ENCODE peak calls at places on chromosomes 13 and 19, in ten cellular contexts. One of them, this sample, is unnamed.

GRCh38 chr19:940591-941291 is 14.9 kb downstream of the ARID3A start:
- DNase-seq in LoVo: peak; percentile 94
- DNase-seq in Panc1: no peak
- DNase-seq in mesothelial cell of epicardium: no peak
- DNase-seq in kidney glomerular epithelial cell: no peak
- DNase-seq in Calu3: peak; percentile 86
- DNase-seq in naive thymus-derived CD4-positive, alpha-beta T cell: peak; percentile 40
- DNase-seq in GM04504: no peak
- DNase-seq in activated T-helper 1 cell treated with anti-CD3 and anti-CD28 coated beads, Interleukin-2, amount 50 U/mL, for 16 hours: peak; percentile 54
- DNase-seq in stomach: peak; percentile 92
- DNase-seq in this sample: peak; percentile 61

GRCh38 chr19:10036601-10037071 is 23.4 kb downstream of the RDH8 start:
- DNase-seq in mesothelial cell of epicardium: no peak
- DNase-seq in Panc1: no peak
- DNase-seq in naive thymus-derived CD4-positive, alpha-beta T cell: no peak
- DNase-seq in activated T-helper 1 cell treated with anti-CD3 and anti-CD28 coated beads, Interleukin-2, amount 50 U/mL, for 16 hours: no peak
- DNase-seq in Calu3: peak; percentile 22
- DNase-seq in stomach: no peak
- DNase-seq in GM04504: no peak
- DNase-seq in kidney glomerular epithelial cell: no peak
- DNase-seq in LoVo: peak; percentile 70
- DNase-seq in this sample: no peak

GRCh38 chr19:869245-870177 is 10.0 kb downstream of the CFD start:
- DNase-seq in naive thymus-derived CD4-positive, alpha-beta T cell: no peak
- DNase-seq in kidney glomerular epithelial cell: no peak
- DNase-seq in LoVo: peak; percentile 27
- DNase-seq in GM04504: peak; percentile 92
- DNase-seq in stomach: no peak
- DNase-seq in mesothelial cell of epicardium: no peak
- DNase-seq in Calu3: peak; percentile 64
- DNase-seq in activated T-helper 1 cell treated with anti-CD3 and anti-CD28 coated beads, Interleukin-2, amount 50 U/mL, for 16 hours: no peak
- DNase-seq in Panc1: no peak
- DNase-seq in this sample: no peak

GRCh38 chr13:102726430-102726829 is 31.6 kb upstream of the METTL21C start:
- DNase-seq in activated T-helper 1 cell treated with anti-CD3 and anti-CD28 coated beads, Interleukin-2, amount 50 U/mL, for 16 hours: no peak
- DNase-seq in GM04504: no peak
- DNase-seq in Calu3: no peak
- DNase-seq in kidney glomerular epithelial cell: no peak
- DNase-seq in mesothelial cell of epicardium: no peak
- DNase-seq in stomach: no peak
- DNase-seq in LoVo: no peak
- DNase-seq in Panc1: no peak
- DNase-seq in naive thymus-derived CD4-positive, alpha-beta T cell: no peak
- DNase-seq in this sample: no peak

GRCh38 chr19:48308695-48309586 is 16.4 kb upstream of the EMP3 start:
- DNase-seq in kidney glomerular epithelial cell: no peak
- DNase-seq in mesothelial cell of epicardium: no peak
- DNase-seq in LoVo: no peak
- DNase-seq in stomach: no peak
- DNase-seq in Calu3: no peak
- DNase-seq in naive thymus-derived CD4-positive, alpha-beta T cell: no peak
- DNase-seq in GM04504: no peak
- DNase-seq in Panc1: no peak
- DNase-seq in activated T-helper 1 cell treated with anti-CD3 and anti-CD28 coated beads, Interleukin-2, amount 50 U/mL, for 16 hours: no peak
- DNase-seq in this sample: no peak

GRCh38 chr19:45408830-45409593 is 2.6 kb downstream of the POLR1G start:
- DNase-seq in GM04504: no peak
- DNase-seq in naive thymus-derived CD4-positive, alpha-beta T cell: no peak
- DNase-seq in Calu3: no peak
- DNase-seq in activated T-helper 1 cell treated with anti-CD3 and anti-CD28 coated beads, Interleukin-2, amount 50 U/mL, for 16 hours: no peak
- DNase-seq in stomach: no peak
- DNase-seq in Panc1: no peak
- DNase-seq in mesothelial cell of epicardium: no peak
- DNase-seq in kidney glomerular epithelial cell: no peak
- DNase-seq in LoVo: no peak
- DNase-seq in this sample: no peak

GRCh38 chr13:76991432-76991795 is 467 bp upstream of the CLN5 start:
- DNase-seq in LoVo: no peak
- DNase-seq in activated T-helper 1 cell treated with anti-CD3 and anti-CD28 coated beads, Interleukin-2, amount 50 U/mL, for 16 hours: peak; percentile 64
- DNase-seq in mesothelial cell of epicardium: no peak
- DNase-seq in GM04504: no peak
- DNase-seq in stomach: peak; percentile 42
- DNase-seq in Panc1: no peak
- DNase-seq in naive thymus-derived CD4-positive, alpha-beta T cell: no peak
- DNase-seq in kidney glomerular epithelial cell: no peak
- DNase-seq in Calu3: no peak
- DNase-seq in this sample: peak; percentile 73

GRCh38 chr13:95099541-95099940 is 201.7 kb downstream of the ABCC4 start:
- DNase-seq in LoVo: peak; percentile 26
- DNase-seq in mesothelial cell of epicardium: no peak
- DNase-seq in Panc1: peak; percentile 68
- DNase-seq in GM04504: no peak
- DNase-seq in naive thymus-derived CD4-positive, alpha-beta T cell: no peak
- DNase-seq in activated T-helper 1 cell treated with anti-CD3 and anti-CD28 coated beads, Interleukin-2, amount 50 U/mL, for 16 hours: no peak
- DNase-seq in stomach: peak; percentile 57
- DNase-seq in kidney glomerular epithelial cell: peak; percentile 71
- DNase-seq in Calu3: no peak
- DNase-seq in this sample: no peak

GRCh38 chr19:49771674-49772139 is 4.9 kb downstream of the AP2A1 start:
- DNase-seq in activated T-helper 1 cell treated with anti-CD3 and anti-CD28 coated beads, Interleukin-2, amount 50 U/mL, for 16 hours: no peak
- DNase-seq in Calu3: no peak
- DNase-seq in GM04504: no peak
- DNase-seq in kidney glomerular epithelial cell: no peak
- DNase-seq in naive thymus-derived CD4-positive, alpha-beta T cell: no peak
- DNase-seq in LoVo: no peak
- DNase-seq in stomach: no peak
- DNase-seq in Panc1: no peak
- DNase-seq in mesothelial cell of epicardium: no peak
- DNase-seq in this sample: no peak

GRCh38 chr19:5814123-5814839 is 9.4 kb downstream of the NRTN start:
- DNase-seq in mesothelial cell of epicardium: no peak
- DNase-seq in LoVo: no peak
- DNase-seq in stomach: no peak
- DNase-seq in naive thymus-derived CD4-positive, alpha-beta T cell: no peak
- DNase-seq in Panc1: no peak
- DNase-seq in GM04504: no peak
- DNase-seq in activated T-helper 1 cell treated with anti-CD3 and anti-CD28 coated beads, Interleukin-2, amount 50 U/mL, for 16 hours: no peak
- DNase-seq in kidney glomerular epithelial cell: no peak
- DNase-seq in Calu3: no peak
- DNase-seq in this sample: no peak

GRCh38 chr13:66656050-66656449 is 574.1 kb downstream of the PCDH9 start:
- DNase-seq in naive thymus-derived CD4-positive, alpha-beta T cell: no peak
- DNase-seq in LoVo: no peak
- DNase-seq in Calu3: no peak
- DNase-seq in kidney glomerular epithelial cell: no peak
- DNase-seq in GM04504: no peak
- DNase-seq in activated T-helper 1 cell treated with anti-CD3 and anti-CD28 coated beads, Interleukin-2, amount 50 U/mL, for 16 hours: no peak
- DNase-seq in stomach: no peak
- DNase-seq in Panc1: no peak
- DNase-seq in mesothelial cell of epicardium: no peak
- DNase-seq in this sample: no peak

GRCh38 chr19:7983286-7983950 is 22.0 kb downstream of the ELAVL1 start:
- DNase-seq in mesothelial cell of epicardium: no peak
- DNase-seq in LoVo: no peak
- DNase-seq in GM04504: no peak
- DNase-seq in stomach: no peak
- DNase-seq in naive thymus-derived CD4-positive, alpha-beta T cell: no peak
- DNase-seq in activated T-helper 1 cell treated with anti-CD3 and anti-CD28 coated beads, Interleukin-2, amount 50 U/mL, for 16 hours: no peak
- DNase-seq in Panc1: no peak
- DNase-seq in Calu3: no peak
- DNase-seq in kidney glomerular epithelial cell: no peak
- DNase-seq in this sample: no peak

GRCh38 chr19:47713046-47714021 is at the start of gene EHD2:
- DNase-seq in LoVo: peak; percentile 63
- DNase-seq in mesothelial cell of epicardium: peak; percentile 41
- DNase-seq in Calu3: peak; percentile 86
- DNase-seq in Panc1: no peak
- DNase-seq in activated T-helper 1 cell treated with anti-CD3 and anti-CD28 coated beads, Interleukin-2, amount 50 U/mL, for 16 hours: peak; percentile 27
- DNase-seq in stomach: peak; percentile 59
- DNase-seq in GM04504: peak; percentile 63
- DNase-seq in naive thymus-derived CD4-positive, alpha-beta T cell: no peak
- DNase-seq in kidney glomerular epithelial cell: peak; percentile 28
- DNase-seq in this sample: peak; percentile 17

GRCh38 chr19:3667037-3667638 is 33.1 kb downstream of the PIP5K1C start:
- DNase-seq in stomach: no peak
- DNase-seq in kidney glomerular epithelial cell: no peak
- DNase-seq in naive thymus-derived CD4-positive, alpha-beta T cell: no peak
- DNase-seq in GM04504: no peak
- DNase-seq in activated T-helper 1 cell treated with anti-CD3 and anti-CD28 coated beads, Interleukin-2, amount 50 U/mL, for 16 hours: no peak
- DNase-seq in Calu3: no peak
- DNase-seq in mesothelial cell of epicardium: no peak
- DNase-seq in Panc1: no peak
- DNase-seq in LoVo: no peak
- DNase-seq in this sample: no peak

GRCh38 chr19:18274776-18275356 is 614 bp upstream of the IQCN start:
- DNase-seq in GM04504: peak; percentile 83
- DNase-seq in naive thymus-derived CD4-positive, alpha-beta T cell: peak; percentile 34
- DNase-seq in LoVo: peak; percentile 89
- DNase-seq in mesothelial cell of epicardium: no peak
- DNase-seq in kidney glomerular epithelial cell: peak; percentile 52
- DNase-seq in activated T-helper 1 cell treated with anti-CD3 and anti-CD28 coated beads, Interleukin-2, amount 50 U/mL, for 16 hours: no peak
- DNase-seq in Panc1: no peak
- DNase-seq in stomach: peak; percentile 89
- DNase-seq in Calu3: peak; percentile 81
- DNase-seq in this sample: no peak

GRCh38 chr19:29942404-29943261 is 594 bp downstream of the URI1 start:
- DNase-seq in GM04504: no peak
- DNase-seq in mesothelial cell of epicardium: peak; percentile 30
- DNase-seq in stomach: peak; percentile 71
- DNase-seq in Calu3: peak; percentile 60
- DNase-seq in LoVo: peak; percentile 52
- DNase-seq in Panc1: no peak
- DNase-seq in activated T-helper 1 cell treated with anti-CD3 and anti-CD28 coated beads, Interleukin-2, amount 50 U/mL, for 16 hours: peak; percentile 60
- DNase-seq in naive thymus-derived CD4-positive, alpha-beta T cell: peak; percentile 66
- DNase-seq in kidney glomerular epithelial cell: no peak
- DNase-seq in this sample: peak; percentile 66

GRCh38 chr19:49445997-49446396 is 4.7 kb upstream of the SLC17A7 start:
- DNase-seq in naive thymus-derived CD4-positive, alpha-beta T cell: no peak
- DNase-seq in Panc1: no peak
- DNase-seq in LoVo: no peak
- DNase-seq in activated T-helper 1 cell treated with anti-CD3 and anti-CD28 coated beads, Interleukin-2, amount 50 U/mL, for 16 hours: no peak
- DNase-seq in stomach: no peak
- DNase-seq in mesothelial cell of epicardium: no peak
- DNase-seq in kidney glomerular epithelial cell: no peak
- DNase-seq in GM04504: no peak
- DNase-seq in Calu3: no peak
- DNase-seq in this sample: no peak

GRCh38 chr19:40822161-40822560 is 23.2 kb downstream of the EGLN2 start:
- DNase-seq in activated T-helper 1 cell treated with anti-CD3 and anti-CD28 coated beads, Interleukin-2, amount 50 U/mL, for 16 hours: no peak
- DNase-seq in LoVo: no peak
- DNase-seq in Panc1: no peak
- DNase-seq in mesothelial cell of epicardium: no peak
- DNase-seq in GM04504: no peak
- DNase-seq in stomach: peak; percentile 22
- DNase-seq in kidney glomerular epithelial cell: no peak
- DNase-seq in Calu3: no peak
- DNase-seq in naive thymus-derived CD4-positive, alpha-beta T cell: no peak
- DNase-seq in this sample: no peak

GRCh38 chr19:30441011-30441410 is 68.8 kb downstream of the ZNF536 start:
- DNase-seq in Panc1: no peak
- DNase-seq in LoVo: no peak
- DNase-seq in mesothelial cell of epicardium: no peak
- DNase-seq in naive thymus-derived CD4-positive, alpha-beta T cell: no peak
- DNase-seq in activated T-helper 1 cell treated with anti-CD3 and anti-CD28 coated beads, Interleukin-2, amount 50 U/mL, for 16 hours: no peak
- DNase-seq in stomach: no peak
- DNase-seq in GM04504: no peak
- DNase-seq in Calu3: no peak
- DNase-seq in kidney glomerular epithelial cell: peak; percentile 4
- DNase-seq in this sample: no peak

GRCh38 chr13:44732503-44733098 is 156.5 kb upstream of the TSC22D1 start:
- DNase-seq in kidney glomerular epithelial cell: no peak
- DNase-seq in mesothelial cell of epicardium: no peak
- DNase-seq in LoVo: no peak
- DNase-seq in GM04504: no peak
- DNase-seq in Panc1: no peak
- DNase-seq in stomach: peak; percentile 71
- DNase-seq in activated T-helper 1 cell treated with anti-CD3 and anti-CD28 coated beads, Interleukin-2, amount 50 U/mL, for 16 hours: no peak
- DNase-seq in naive thymus-derived CD4-positive, alpha-beta T cell: no peak
- DNase-seq in Calu3: peak; percentile 53
- DNase-seq in this sample: no peak

GRCh38 chr19:46350029-46350757 is 3.3 kb downstream of the PPP5C start:
- DNase-seq in GM04504: no peak
- DNase-seq in Calu3: no peak
- DNase-seq in kidney glomerular epithelial cell: no peak
- DNase-seq in Panc1: no peak
- DNase-seq in activated T-helper 1 cell treated with anti-CD3 and anti-CD28 coated beads, Interleukin-2, amount 50 U/mL, for 16 hours: no peak
- DNase-seq in mesothelial cell of epicardium: no peak
- DNase-seq in stomach: no peak
- DNase-seq in naive thymus-derived CD4-positive, alpha-beta T cell: no peak
- DNase-seq in LoVo: no peak
- DNase-seq in this sample: no peak

GRCh38 chr13:113879506-113880360 is 15.9 kb upstream of the GAS6 start:
- DNase-seq in Calu3: no peak
- DNase-seq in naive thymus-derived CD4-positive, alpha-beta T cell: no peak
- DNase-seq in kidney glomerular epithelial cell: no peak
- DNase-seq in GM04504: no peak
- DNase-seq in activated T-helper 1 cell treated with anti-CD3 and anti-CD28 coated beads, Interleukin-2, amount 50 U/mL, for 16 hours: no peak
- DNase-seq in LoVo: no peak
- DNase-seq in stomach: no peak
- DNase-seq in Panc1: no peak
- DNase-seq in mesothelial cell of epicardium: no peak
- DNase-seq in this sample: no peak

GRCh38 chr13:114054269-114054668 is 78.2 kb downstream of the RASA3 start:
- DNase-seq in stomach: no peak
- DNase-seq in GM04504: no peak
- DNase-seq in Calu3: no peak
- DNase-seq in mesothelial cell of epicardium: no peak
- DNase-seq in kidney glomerular epithelial cell: no peak
- DNase-seq in Panc1: no peak
- DNase-seq in activated T-helper 1 cell treated with anti-CD3 and anti-CD28 coated beads, Interleukin-2, amount 50 U/mL, for 16 hours: no peak
- DNase-seq in LoVo: no peak
- DNase-seq in naive thymus-derived CD4-positive, alpha-beta T cell: no peak
- DNase-seq in this sample: no peak

GRCh38 chr13:91836554-91836953 is 438.1 kb downstream of the GPC5 start:
- DNase-seq in naive thymus-derived CD4-positive, alpha-beta T cell: no peak
- DNase-seq in mesothelial cell of epicardium: no peak
- DNase-seq in kidney glomerular epithelial cell: no peak
- DNase-seq in stomach: no peak
- DNase-seq in activated T-helper 1 cell treated with anti-CD3 and anti-CD28 coated beads, Interleukin-2, amount 50 U/mL, for 16 hours: no peak
- DNase-seq in Panc1: no peak
- DNase-seq in GM04504: no peak
- DNase-seq in LoVo: no peak
- DNase-seq in Calu3: no peak
- DNase-seq in this sample: no peak

GRCh38 chr13:110942248-110942981 is 27.5 kb upstream of the ANKRD10 start:
- DNase-seq in kidney glomerular epithelial cell: peak; percentile 39
- DNase-seq in Calu3: no peak
- DNase-seq in stomach: no peak
- DNase-seq in activated T-helper 1 cell treated with anti-CD3 and anti-CD28 coated beads, Interleukin-2, amount 50 U/mL, for 16 hours: no peak
- DNase-seq in Panc1: no peak
- DNase-seq in LoVo: no peak
- DNase-seq in GM04504: no peak
- DNase-seq in naive thymus-derived CD4-positive, alpha-beta T cell: no peak
- DNase-seq in mesothelial cell of epicardium: no peak
- DNase-seq in this sample: no peak

GRCh38 chr13:102948006-102948405 is 102.2 kb downstream of the ERCC5 start:
- DNase-seq in Calu3: peak; percentile 2
- DNase-seq in stomach: no peak
- DNase-seq in LoVo: no peak
- DNase-seq in Panc1: no peak
- DNase-seq in GM04504: no peak
- DNase-seq in mesothelial cell of epicardium: no peak
- DNase-seq in kidney glomerular epithelial cell: no peak
- DNase-seq in activated T-helper 1 cell treated with anti-CD3 and anti-CD28 coated beads, Interleukin-2, amount 50 U/mL, for 16 hours: no peak
- DNase-seq in naive thymus-derived CD4-positive, alpha-beta T cell: no peak
- DNase-seq in this sample: no peak

GRCh38 chr19:7904074-7905020 is 670 bp downstream of the MAP2K7 start:
- DNase-seq in Panc1: no peak
- DNase-seq in activated T-helper 1 cell treated with anti-CD3 and anti-CD28 coated beads, Interleukin-2, amount 50 U/mL, for 16 hours: no peak
- DNase-seq in kidney glomerular epithelial cell: no peak
- DNase-seq in Calu3: no peak
- DNase-seq in stomach: no peak
- DNase-seq in GM04504: no peak
- DNase-seq in mesothelial cell of epicardium: no peak
- DNase-seq in naive thymus-derived CD4-positive, alpha-beta T cell: peak; percentile 64
- DNase-seq in LoVo: peak; percentile 55
- DNase-seq in this sample: peak; percentile 70

GRCh38 chr13:108326318-108326717 is 56.8 kb downstream of the TNFSF13B start:
- DNase-seq in stomach: no peak
- DNase-seq in activated T-helper 1 cell treated with anti-CD3 and anti-CD28 coated beads, Interleukin-2, amount 50 U/mL, for 16 hours: no peak
- DNase-seq in LoVo: no peak
- DNase-seq in mesothelial cell of epicardium: no peak
- DNase-seq in Calu3: no peak
- DNase-seq in naive thymus-derived CD4-positive, alpha-beta T cell: no peak
- DNase-seq in GM04504: no peak
- DNase-seq in Panc1: no peak
- DNase-seq in kidney glomerular epithelial cell: no peak
- DNase-seq in this sample: no peak

This sample was measured in effector CD4-positive, alpha-beta T cell.